ENCODE peak calls at places on chromosome 22, in six cellular contexts. One of them, this sample, is unnamed.

GRCh38 chr22:20013382-20013871 is 3.2 kb downstream of the ARVCF start:
- DNase-seq in choroid plexus epithelial cell: peak
- DNase-seq in OCI-LY7: peak
- DNase-seq in AG09319: no peak
- DNase-seq in spleen: peak
- DNase-seq in Caco-2: peak
- DNase-seq in this sample: peak

GRCh38 chr22:22752556-22753477 is 108.4 kb downstream of the GGTLC2 start:
- DNase-seq in OCI-LY7: peak
- DNase-seq in AG09319: peak
- DNase-seq in Caco-2: no peak
- DNase-seq in choroid plexus epithelial cell: peak
- DNase-seq in spleen: no peak
- DNase-seq in this sample: no peak

GRCh38 chr22:49942565-49943404 is 17.8 kb upstream of the PIM3 start:
- DNase-seq in choroid plexus epithelial cell: no peak
- DNase-seq in AG09319: no peak
- DNase-seq in OCI-LY7: no peak
- DNase-seq in Caco-2: no peak
- DNase-seq in spleen: no peak
- DNase-seq in this sample: no peak

GRCh38 chr22:44799077-44799931 is 46.9 kb downstream of the ARHGAP8 start:
- DNase-seq in choroid plexus epithelial cell: no peak
- DNase-seq in AG09319: no peak
- DNase-seq in Caco-2: no peak
- DNase-seq in spleen: no peak
- DNase-seq in OCI-LY7: no peak
- DNase-seq in this sample: no peak

GRCh38 chr22:44426981-44427380 is 71.1 kb downstream of the RTL6 start:
- DNase-seq in choroid plexus epithelial cell: no peak
- DNase-seq in AG09319: no peak
- DNase-seq in Caco-2: no peak
- DNase-seq in OCI-LY7: no peak
- DNase-seq in spleen: peak
- DNase-seq in this sample: no peak

GRCh38 chr22:43485717-43486116 is 73.9 kb downstream of the MPPED1 start:
- DNase-seq in AG09319: no peak
- DNase-seq in OCI-LY7: no peak
- DNase-seq in spleen: no peak
- DNase-seq in Caco-2: no peak
- DNase-seq in choroid plexus epithelial cell: no peak
- DNase-seq in this sample: no peak

GRCh38 chr22:45585437-45585755 is 82.7 kb downstream of the FBLN1 start:
- DNase-seq in OCI-LY7: no peak
- DNase-seq in choroid plexus epithelial cell: peak
- DNase-seq in spleen: no peak
- DNase-seq in Caco-2: no peak
- DNase-seq in AG09319: no peak
- DNase-seq in this sample: no peak

GRCh38 chr22:42930810-42931420 is 73.8 kb upstream of the ARFGAP3 start:
- DNase-seq in Caco-2: no peak
- DNase-seq in choroid plexus epithelial cell: no peak
- DNase-seq in OCI-LY7: peak
- DNase-seq in AG09319: no peak
- DNase-seq in spleen: peak
- DNase-seq in this sample: no peak

GRCh38 chr22:45083659-45084305 is 74.0 kb upstream of the PHF21B start:
- DNase-seq in spleen: no peak
- DNase-seq in AG09319: no peak
- DNase-seq in Caco-2: no peak
- DNase-seq in choroid plexus epithelial cell: no peak
- DNase-seq in OCI-LY7: no peak
- DNase-seq in this sample: no peak

GRCh38 chr22:48738204-48738980 is 1089.3 kb downstream of the BRD1 start:
- DNase-seq in Caco-2: peak
- DNase-seq in spleen: peak
- DNase-seq in OCI-LY7: no peak
- DNase-seq in choroid plexus epithelial cell: no peak
- DNase-seq in AG09319: no peak
- DNase-seq in this sample: no peak

GRCh38 chr22:49687333-49687732 is 140.3 kb downstream of the BRD1 start:
- DNase-seq in AG09319: no peak
- DNase-seq in Caco-2: no peak
- DNase-seq in choroid plexus epithelial cell: no peak
- DNase-seq in spleen: peak
- DNase-seq in OCI-LY7: no peak
- DNase-seq in this sample: no peak

GRCh38 chr22:17984114-17984513 is 40.2 kb downstream of the MICAL3 start:
- DNase-seq in choroid plexus epithelial cell: no peak
- DNase-seq in AG09319: no peak
- DNase-seq in OCI-LY7: no peak
- DNase-seq in spleen: peak
- DNase-seq in Caco-2: no peak
- DNase-seq in this sample: no peak

GRCh38 chr22:28903719-28904118 is 20.3 kb downstream of the ZNRF3 start:
- DNase-seq in spleen: no peak
- DNase-seq in Caco-2: no peak
- DNase-seq in AG09319: no peak
- DNase-seq in OCI-LY7: no peak
- DNase-seq in choroid plexus epithelial cell: no peak
- DNase-seq in this sample: no peak

GRCh38 chr22:22942511-22943329 is 55.1 kb downstream of the IGLL5 start:
- DNase-seq in AG09319: peak
- DNase-seq in choroid plexus epithelial cell: peak
- DNase-seq in Caco-2: peak
- DNase-seq in spleen: peak
- DNase-seq in OCI-LY7: peak
- DNase-seq in this sample: peak

GRCh38 chr22:41563051-41563711 is 2.4 kb downstream of the CSDC2 start:
- DNase-seq in spleen: no peak
- DNase-seq in choroid plexus epithelial cell: peak
- DNase-seq in AG09319: no peak
- DNase-seq in Caco-2: no peak
- DNase-seq in OCI-LY7: no peak
- DNase-seq in this sample: no peak

GRCh38 chr22:43363580-43364435 is 20.6 kb upstream of the SCUBE1 start:
- DNase-seq in OCI-LY7: no peak
- DNase-seq in spleen: no peak
- DNase-seq in Caco-2: no peak
- DNase-seq in choroid plexus epithelial cell: no peak
- DNase-seq in AG09319: no peak
- DNase-seq in this sample: no peak

GRCh38 chr22:30221121-30221992 is 25.2 kb downstream of the LIF start:
- DNase-seq in OCI-LY7: peak
- DNase-seq in AG09319: no peak
- DNase-seq in choroid plexus epithelial cell: no peak
- DNase-seq in Caco-2: no peak
- DNase-seq in spleen: peak
- DNase-seq in this sample: no peak

GRCh38 chr22:18154821-18155390 is 4.9 kb downstream of the USP18 start:
- DNase-seq in OCI-LY7: no peak
- DNase-seq in choroid plexus epithelial cell: no peak
- DNase-seq in Caco-2: no peak
- DNase-seq in spleen: no peak
- DNase-seq in AG09319: no peak
- DNase-seq in this sample: no peak

GRCh38 chr22:41621911-41622179 is 750 bp downstream of the XRCC6 start:
- DNase-seq in Caco-2: no peak
- DNase-seq in spleen: no peak
- DNase-seq in choroid plexus epithelial cell: no peak
- DNase-seq in AG09319: no peak
- DNase-seq in OCI-LY7: no peak
- DNase-seq in this sample: no peak

GRCh38 chr22:45599836-45600577 is 71.6 kb upstream of the ATXN10 start:
- DNase-seq in Caco-2: no peak
- DNase-seq in OCI-LY7: no peak
- DNase-seq in choroid plexus epithelial cell: no peak
- DNase-seq in spleen: no peak
- DNase-seq in AG09319: no peak
- DNase-seq in this sample: no peak

GRCh38 chr22:39433476-39434242 is 23.2 kb upstream of the MGAT3 start:
- DNase-seq in AG09319: no peak
- DNase-seq in spleen: no peak
- DNase-seq in choroid plexus epithelial cell: no peak
- DNase-seq in Caco-2: no peak
- DNase-seq in OCI-LY7: no peak
- DNase-seq in this sample: no peak

DNA sequence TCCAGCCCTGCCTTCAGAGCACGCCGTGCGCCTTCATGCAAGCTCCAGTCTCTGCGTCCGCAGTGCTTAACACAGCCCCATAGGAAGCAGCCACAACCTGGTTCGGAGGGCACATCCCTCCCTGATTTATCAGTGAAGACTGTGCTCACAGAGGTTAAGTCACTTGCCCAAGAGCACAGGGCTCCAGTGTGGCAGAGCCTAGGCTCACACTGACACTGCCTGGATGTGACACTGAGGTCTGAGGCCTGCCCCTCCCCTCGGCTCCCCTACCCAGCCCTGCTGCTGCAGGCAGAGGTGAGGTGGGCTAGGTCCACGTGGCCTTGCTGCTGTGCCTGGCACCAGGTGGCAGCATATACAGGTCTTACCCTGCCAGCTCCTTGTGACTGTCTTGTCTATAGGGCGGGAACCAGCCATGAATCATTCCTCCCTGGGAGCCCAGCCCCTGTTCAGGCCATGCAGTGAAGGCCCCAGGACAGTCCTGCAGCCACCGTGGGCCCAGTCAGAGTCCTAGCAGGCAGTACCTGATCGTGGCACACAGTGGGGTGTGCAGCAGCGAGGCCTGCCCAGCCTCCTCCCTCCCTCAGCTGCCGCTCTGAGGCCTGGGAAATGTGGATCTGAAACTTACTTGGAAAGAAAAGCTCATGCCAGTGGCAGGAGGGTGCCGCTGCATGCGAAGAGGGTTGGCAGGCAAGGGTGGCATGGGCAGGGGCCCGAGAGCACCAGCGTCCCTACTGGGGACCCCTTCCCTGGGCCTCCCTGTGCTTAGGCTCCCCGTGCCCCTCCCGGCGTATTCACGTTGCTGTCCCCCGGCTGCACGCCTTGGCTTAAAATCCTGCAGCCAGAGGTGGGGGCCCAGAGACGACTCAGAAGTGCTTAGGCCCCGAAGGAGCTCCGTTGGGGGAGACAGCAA is 1.2 kb upstream of the CERK start:
- DNase-seq in Caco-2: peak
- DNase-seq in spleen: no peak
- DNase-seq in choroid plexus epithelial cell: peak
- DNase-seq in OCI-LY7: peak
- DNase-seq in AG09319: no peak
- DNase-seq in this sample: no peak
- TF ChIP-seq CTCF in Caco-2: no peak
- TF ChIP-seq CTCF in spleen: peak
- TF ChIP-seq CTCF in choroid plexus epithelial cell: peak
- TF ChIP-seq CTCF in OCI-LY7: peak
- TF ChIP-seq CTCF in AG09319: peak
- TF ChIP-seq CTCF in this sample: no peak

DNA sequence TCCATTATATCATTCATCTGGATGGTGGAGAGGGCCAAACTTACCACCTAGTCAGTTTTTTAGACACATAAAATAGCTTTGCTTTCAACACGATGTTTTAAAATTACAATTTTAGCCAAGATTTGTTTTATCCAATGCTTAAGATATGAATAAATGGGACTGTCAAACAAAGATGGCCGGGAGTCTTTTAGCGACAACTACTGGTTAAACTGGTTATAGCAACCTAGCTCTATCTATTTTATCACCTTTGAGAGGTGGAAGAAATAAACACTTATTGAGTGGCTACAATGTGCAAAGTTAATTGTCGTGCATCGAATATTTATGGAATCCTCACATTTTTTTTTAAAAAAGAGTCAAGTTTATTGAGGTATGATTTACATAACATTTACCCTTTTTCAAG is 279.8 kb downstream of the MIAT start:
- DNase-seq in OCI-LY7: no peak
- DNase-seq in spleen: no peak
- DNase-seq in AG09319: no peak
- DNase-seq in Caco-2: no peak
- DNase-seq in choroid plexus epithelial cell: no peak
- DNase-seq in this sample: no peak
- TF ChIP-seq CTCF in OCI-LY7: peak
- TF ChIP-seq CTCF in spleen: no peak
- TF ChIP-seq CTCF in AG09319: no peak
- TF ChIP-seq CTCF in Caco-2: no peak
- TF ChIP-seq CTCF in choroid plexus epithelial cell: no peak
- TF ChIP-seq CTCF in this sample: no peak

DNA sequence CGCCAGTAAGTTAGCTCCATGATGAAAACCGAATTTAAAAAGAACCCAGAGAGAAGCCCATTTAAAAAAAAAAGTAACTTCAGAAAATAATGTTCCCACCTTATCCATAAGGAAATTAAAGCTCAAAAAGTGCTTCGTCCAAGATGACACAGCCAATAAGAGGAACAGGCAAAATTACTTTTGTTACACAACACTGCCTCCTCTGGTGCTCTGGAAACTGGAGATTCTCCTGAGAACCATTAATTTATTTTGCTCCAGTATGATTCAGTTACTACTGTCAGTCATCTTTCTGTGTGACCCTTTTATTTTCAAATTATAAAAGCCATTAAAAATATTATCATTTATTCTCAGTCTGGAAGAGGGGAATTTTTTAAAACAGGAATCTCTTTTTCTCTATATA is 2.0 kb downstream of the IFT27 start:
- DNase-seq in spleen: no peak
- DNase-seq in choroid plexus epithelial cell: peak
- DNase-seq in OCI-LY7: peak
- DNase-seq in AG09319: no peak
- DNase-seq in Caco-2: no peak
- DNase-seq in this sample: no peak
- TF ChIP-seq CTCF in spleen: peak
- TF ChIP-seq CTCF in choroid plexus epithelial cell: peak
- TF ChIP-seq CTCF in OCI-LY7: peak
- TF ChIP-seq CTCF in AG09319: peak
- TF ChIP-seq CTCF in Caco-2: no peak
- TF ChIP-seq CTCF in this sample: peak

GRCh38 chr22:25366408-25366807 is 147.0 kb downstream of the CRYBB2 start:
- DNase-seq in spleen: no peak
- DNase-seq in OCI-LY7: no peak
- DNase-seq in choroid plexus epithelial cell: no peak
- DNase-seq in Caco-2: no peak
- DNase-seq in AG09319: no peak
- DNase-seq in this sample: no peak
- TF ChIP-seq CTCF in spleen: no peak
- TF ChIP-seq CTCF in OCI-LY7: peak
- TF ChIP-seq CTCF in choroid plexus epithelial cell: no peak
- TF ChIP-seq CTCF in Caco-2: no peak
- TF ChIP-seq CTCF in AG09319: no peak
- TF ChIP-seq CTCF in this sample: no peak